ENCODE peak calls at places on chromosomes 1 and 21, in four cellular contexts. One of them, this sample, is unnamed.

GRCh38 chr1:90114521-90115141 is 119.7 kb downstream of the ZNF326 start:
- DNase-seq in BJ: peak; percentile 5
- DNase-seq in osteoblast: no peak
- DNase-seq in cardiac muscle cell: peak; percentile 65
- DNase-seq in this sample: peak; percentile 13

GRCh38 chr1:153791856-153792253 is 16.6 kb downstream of the SLC27A3 start:
- DNase-seq in BJ: no peak
- DNase-seq in osteoblast: peak; percentile 92
- DNase-seq in cardiac muscle cell: peak; percentile 41
- DNase-seq in this sample: peak; percentile 23

GRCh38 chr1:160629286-160630210 is 17.3 kb downstream of the SLAMF1 start:
- DNase-seq in BJ: no peak
- DNase-seq in osteoblast: no peak
- DNase-seq in cardiac muscle cell: no peak
- DNase-seq in this sample: no peak

GRCh38 chr1:204940591-204940990 is 69.9 kb downstream of the NFASC start:
- DNase-seq in BJ: no peak
- DNase-seq in osteoblast: no peak
- DNase-seq in cardiac muscle cell: no peak
- DNase-seq in this sample: no peak

GRCh38 chr1:92211166-92211565 is 6.5 kb upstream of the C1orf146 start:
- DNase-seq in BJ: no peak
- DNase-seq in osteoblast: peak; percentile 93
- DNase-seq in cardiac muscle cell: peak; percentile 69
- DNase-seq in this sample: peak; percentile 62

GRCh38 chr21:27735699-27736098 is 768.8 kb upstream of the ADAMTS5 start:
- DNase-seq in BJ: no peak
- DNase-seq in osteoblast: no peak
- DNase-seq in cardiac muscle cell: no peak
- DNase-seq in this sample: no peak

GRCh38 chr21:35014302-35015044 is 34.6 kb downstream of the RUNX1 start:
- DNase-seq in BJ: no peak
- DNase-seq in osteoblast: no peak
- DNase-seq in cardiac muscle cell: peak; percentile 6
- DNase-seq in this sample: no peak

GRCh38 chr21:17813353-17813752 is 5.8 kb downstream of the C21orf91 start:
- DNase-seq in BJ: no peak
- DNase-seq in osteoblast: no peak
- DNase-seq in cardiac muscle cell: no peak
- DNase-seq in this sample: no peak

GRCh38 chr1:227898502-227899140 is 49.1 kb downstream of the WNT9A start:
- DNase-seq in BJ: no peak
- DNase-seq in osteoblast: no peak
- DNase-seq in cardiac muscle cell: no peak
- DNase-seq in this sample: no peak

GRCh38 chr1:54167422-54168139 is 14.8 kb upstream of the CDCP2 start:
- DNase-seq in BJ: no peak
- DNase-seq in osteoblast: no peak
- DNase-seq in cardiac muscle cell: no peak
- DNase-seq in this sample: peak; percentile 10

GRCh38 chr1:96872757-96873156 is 151.2 kb downstream of the PTBP2 start:
- DNase-seq in BJ: no peak
- DNase-seq in osteoblast: no peak
- DNase-seq in cardiac muscle cell: no peak
- DNase-seq in this sample: no peak

GRCh38 chr1:219086956-219087469 is 86.7 kb upstream of the LYPLAL1 start:
- DNase-seq in BJ: no peak
- DNase-seq in osteoblast: no peak
- DNase-seq in cardiac muscle cell: no peak
- DNase-seq in this sample: no peak

GRCh38 chr1:63775418-63776127 is 1.8 kb downstream of the ROR1 start:
- DNase-seq in BJ: no peak
- DNase-seq in osteoblast: peak; percentile 69
- DNase-seq in cardiac muscle cell: no peak
- DNase-seq in this sample: no peak

GRCh38 chr1:22848374-22848773 is 124.3 kb downstream of the LACTBL1 start:
- DNase-seq in BJ: no peak
- DNase-seq in osteoblast: no peak
- DNase-seq in cardiac muscle cell: no peak
- DNase-seq in this sample: no peak

GRCh38 chr1:59186656-59187055 is 110.2 kb upstream of the FGGY start:
- DNase-seq in BJ: no peak
- DNase-seq in osteoblast: peak; percentile 45
- DNase-seq in cardiac muscle cell: peak; percentile 60
- DNase-seq in this sample: peak; percentile 67

GRCh38 chr1:154155282-154155681 is 409 bp upstream of the NUP210L start:
- DNase-seq in BJ: no peak
- DNase-seq in osteoblast: peak; percentile 65
- DNase-seq in cardiac muscle cell: peak; percentile 88
- DNase-seq in this sample: peak; percentile 20

GRCh38 chr1:41576620-41577019 is 92.1 kb upstream of the EDN2 start:
- DNase-seq in BJ: no peak
- DNase-seq in osteoblast: peak; percentile 64
- DNase-seq in cardiac muscle cell: peak; percentile 53
- DNase-seq in this sample: no peak

GRCh38 chr1:156167536-156167935 is 14.2 kb downstream of the SEMA4A start:
- DNase-seq in BJ: no peak
- DNase-seq in osteoblast: no peak
- DNase-seq in cardiac muscle cell: peak; percentile 91
- DNase-seq in this sample: no peak

GRCh38 chr1:243748706-243749283 is 101.2 kb downstream of the AKT3 start:
- DNase-seq in BJ: no peak
- DNase-seq in osteoblast: peak; percentile 78
- DNase-seq in cardiac muscle cell: peak; percentile 90
- DNase-seq in this sample: peak; percentile 65

GRCh38 chr1:195053478-195053877 is 1554.8 kb downstream of the KCNT2 start:
- DNase-seq in BJ: no peak
- DNase-seq in osteoblast: no peak
- DNase-seq in cardiac muscle cell: no peak
- DNase-seq in this sample: peak; percentile 1

GRCh38 chr1:86704456-86704971 is at the start of gene SH3GLB1:
- DNase-seq in BJ: peak; percentile 26
- DNase-seq in osteoblast: peak; percentile 96
- DNase-seq in cardiac muscle cell: peak; percentile 94
- DNase-seq in this sample: peak; percentile 61

GRCh38 chr1:67612690-67613322 is 72.2 kb upstream of the GADD45A start:
- DNase-seq in BJ: no peak
- DNase-seq in osteoblast: peak; percentile 44
- DNase-seq in cardiac muscle cell: peak; percentile 38
- DNase-seq in this sample: no peak

GRCh38 chr1:8984990-8985389 is 39.3 kb downstream of the CA6 start:
- DNase-seq in BJ: no peak
- DNase-seq in osteoblast: no peak
- DNase-seq in cardiac muscle cell: no peak
- DNase-seq in this sample: no peak

DNA sequence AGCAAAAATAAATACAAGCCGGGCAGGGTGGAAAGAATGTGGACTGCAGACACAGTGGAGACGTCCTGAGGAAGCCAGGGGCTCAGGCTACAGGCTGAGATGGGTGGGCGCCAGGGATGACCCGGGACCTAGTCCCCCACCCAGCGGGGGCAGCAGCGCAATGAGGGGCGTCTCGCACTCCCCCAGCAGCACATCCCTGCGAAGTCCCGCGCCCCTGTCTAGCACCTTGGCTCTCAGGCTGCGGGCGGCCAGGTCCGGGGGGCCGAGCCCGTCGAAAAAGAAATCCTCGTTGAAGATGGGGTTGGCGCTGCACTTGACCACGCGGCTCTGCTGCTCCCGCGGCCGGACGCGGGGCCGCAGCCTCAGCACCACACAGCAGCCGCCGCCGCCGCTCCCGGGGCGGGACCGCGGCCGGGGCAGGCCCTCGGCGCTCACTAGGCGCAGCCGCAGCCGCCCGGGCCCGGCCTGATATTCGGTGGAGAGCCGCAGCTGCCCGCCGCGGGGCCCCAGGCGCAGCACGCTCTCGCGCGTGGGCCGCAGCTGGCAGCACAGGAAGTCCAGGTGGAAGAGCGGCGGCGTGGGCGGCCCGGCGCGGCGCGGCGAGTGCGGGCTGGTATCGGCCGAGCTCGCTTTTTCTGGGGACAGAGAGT is 1.7 kb downstream of the C2CD4D start:
- DNase-seq in BJ: no peak
- DNase-seq in osteoblast: peak; percentile 93
- DNase-seq in cardiac muscle cell: peak; percentile 35
- DNase-seq in this sample: no peak
- H3K27me3 ChIP-seq in BJ: peaks cover 25% of the 10 kb centered on the region
- H3K27me3 ChIP-seq in osteoblast: peaks cover 48% of the 10 kb centered on the region
- H3K27me3 ChIP-seq in cardiac muscle cell: peaks cover 59% of the 10 kb centered on the region
- H3K27me3 ChIP-seq in this sample: peaks cover 55% of the 10 kb centered on the region

GRCh38 chr1:178918955-178919354 is 48.1 kb upstream of the ANGPTL1 start:
- DNase-seq in BJ: no peak
- DNase-seq in osteoblast: no peak
- DNase-seq in cardiac muscle cell: no peak
- DNase-seq in this sample: no peak
- H3K4me3 ChIP-seq in BJ: no peak overlapping the region
- H3K4me3 ChIP-seq in osteoblast: no peak overlapping the region
- H3K4me3 ChIP-seq in cardiac muscle cell: no peak overlapping the region
- H3K4me3 ChIP-seq in this sample: no peak overlapping the region

GRCh38 chr21:38663282-38663681 is 142.4 kb upstream of the ETS2 start:
- DNase-seq in BJ: no peak
- DNase-seq in osteoblast: no peak
- DNase-seq in cardiac muscle cell: no peak
- DNase-seq in this sample: no peak

GRCh38 chr21:38664315-38664714 is 141.4 kb upstream of the ETS2 start:
- DNase-seq in BJ: no peak
- DNase-seq in osteoblast: no peak
- DNase-seq in cardiac muscle cell: no peak
- DNase-seq in this sample: no peak

GRCh38 chr21:38662224-38662568 is 143.5 kb upstream of the ETS2 start:
- DNase-seq in BJ: no peak
- DNase-seq in osteoblast: peak; percentile 83
- DNase-seq in cardiac muscle cell: no peak
- DNase-seq in this sample: no peak

GRCh38 chr21:38667466-38667865 is 138.3 kb upstream of the ETS2 start:
- DNase-seq in BJ: no peak
- DNase-seq in osteoblast: no peak
- DNase-seq in cardiac muscle cell: no peak
- DNase-seq in this sample: no peak

GRCh38 chr21:38664821-38665220 is 140.9 kb upstream of the ETS2 start:
- DNase-seq in BJ: no peak
- DNase-seq in osteoblast: no peak
- DNase-seq in cardiac muscle cell: peak; percentile 32
- DNase-seq in this sample: no peak
- H3K27me3 ChIP-seq in BJ: peaks cover 62% of the 10 kb centered on the region
- H3K27me3 ChIP-seq in osteoblast: peaks cover 80% of the 10 kb centered on the region
- H3K27me3 ChIP-seq in cardiac muscle cell: peaks cover 50% of the 10 kb centered on the region
- H3K27me3 ChIP-seq in this sample: peaks cover 74% of the 10 kb centered on the region

DNA sequence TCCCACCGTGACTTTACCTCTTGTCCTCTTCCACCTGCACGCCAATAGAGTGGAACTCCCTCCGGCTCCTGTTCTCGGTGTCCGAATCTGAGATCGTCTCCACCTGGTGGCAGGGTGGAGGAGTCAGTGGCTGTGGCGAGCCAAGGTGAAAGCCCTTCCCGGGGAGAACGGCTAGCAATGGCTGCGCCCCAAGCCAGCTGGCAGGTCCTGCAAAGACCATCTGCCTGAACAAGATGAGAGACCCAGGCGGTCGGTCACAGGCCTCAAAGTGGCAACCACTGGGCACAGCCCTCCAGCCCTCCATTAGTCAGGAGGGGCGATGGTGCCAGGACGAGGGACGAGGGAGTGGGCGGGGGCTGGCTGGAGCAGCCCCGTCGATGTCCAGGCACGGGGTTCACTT is 25.4 kb upstream of the SMIM12 start:
- DNase-seq in BJ: no peak
- DNase-seq in osteoblast: no peak
- DNase-seq in cardiac muscle cell: no peak
- DNase-seq in this sample: no peak
- H3K4me3 ChIP-seq in BJ: no peak overlapping the region
- H3K4me3 ChIP-seq in osteoblast: no peak overlapping the region
- H3K4me3 ChIP-seq in cardiac muscle cell: no peak overlapping the region
- H3K4me3 ChIP-seq in this sample: no peak overlapping the region

DNA sequence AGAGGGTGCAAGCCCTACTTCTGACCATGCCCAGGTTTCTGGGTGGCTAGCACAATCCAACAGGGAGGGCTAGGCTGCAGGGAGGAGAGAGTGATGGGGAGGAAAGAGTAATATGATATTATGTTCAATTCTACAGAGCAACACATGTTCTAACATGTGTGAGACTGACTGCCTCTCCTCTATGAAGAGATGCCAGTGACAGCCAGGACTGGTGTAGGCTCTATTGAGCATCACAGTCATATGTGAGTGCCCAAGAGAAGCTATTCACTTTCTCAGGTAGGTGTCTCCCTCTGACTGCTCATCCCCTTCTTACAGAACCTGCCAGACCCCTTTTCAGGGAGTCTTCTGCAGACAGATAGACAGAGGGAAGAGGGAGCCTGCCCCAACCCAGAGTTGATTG is 446.1 kb downstream of the SIPA1L2 start:
- DNase-seq in BJ: no peak
- DNase-seq in osteoblast: no peak
- DNase-seq in cardiac muscle cell: no peak
- DNase-seq in this sample: no peak
- H3K27me3 ChIP-seq in BJ: no peaks in the 10 kb centered on the region
- H3K27me3 ChIP-seq in osteoblast: no peaks in the 10 kb centered on the region
- H3K27me3 ChIP-seq in cardiac muscle cell: no peaks in the 10 kb centered on the region
- H3K27me3 ChIP-seq in this sample: no peaks in the 10 kb centered on the region

GRCh38 chr1:202154766-202155477 is 5.5 kb downstream of the PTPN7 start:
- DNase-seq in BJ: no peak
- DNase-seq in osteoblast: peak; percentile 93
- DNase-seq in cardiac muscle cell: peak; percentile 84
- DNase-seq in this sample: peak; percentile 32
- H3K4me3 ChIP-seq in BJ: no peak overlapping the region
- H3K4me3 ChIP-seq in osteoblast: no peak overlapping the region
- H3K4me3 ChIP-seq in cardiac muscle cell: no peak overlapping the region
- H3K4me3 ChIP-seq in this sample: no peak overlapping the region

GRCh38 chr1:3022511-3022973 is 1.3 kb downstream of the ACTRT2 start:
- DNase-seq in BJ: no peak
- DNase-seq in osteoblast: no peak
- DNase-seq in cardiac muscle cell: no peak
- DNase-seq in this sample: no peak

GRCh38 chr1:3021801-3022401 is 634 bp downstream of the ACTRT2 start:
- DNase-seq in BJ: no peak
- DNase-seq in osteoblast: peak; percentile 77
- DNase-seq in cardiac muscle cell: no peak
- DNase-seq in this sample: no peak

GRCh38 chr1:3022976-3023375 is 1.7 kb downstream of the ACTRT2 start:
- DNase-seq in BJ: no peak
- DNase-seq in osteoblast: peak; percentile 56
- DNase-seq in cardiac muscle cell: no peak
- DNase-seq in this sample: no peak

GRCh38 chr1:3024588-3024987 is 3.3 kb downstream of the ACTRT2 start:
- DNase-seq in BJ: no peak
- DNase-seq in osteoblast: peak; percentile 78
- DNase-seq in cardiac muscle cell: no peak
- DNase-seq in this sample: no peak

DNA sequence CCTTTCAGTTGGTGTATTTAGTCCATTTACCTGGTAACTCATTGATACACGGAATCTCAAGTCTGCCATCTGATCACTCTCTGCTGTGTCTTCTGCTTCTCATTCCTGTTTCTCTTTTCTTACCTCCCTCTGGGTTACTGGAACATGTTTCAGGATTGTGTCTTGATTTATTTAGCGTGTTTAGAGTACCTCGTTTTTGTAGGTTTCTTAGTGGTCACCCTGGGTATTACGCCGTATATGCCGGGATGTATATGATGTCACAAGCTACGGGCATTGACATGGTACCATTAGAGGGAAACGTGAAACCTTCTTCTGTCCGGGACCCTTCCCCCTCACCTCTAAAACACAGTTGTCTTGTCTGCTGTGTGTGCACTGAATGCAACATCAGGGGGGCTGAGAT is 2.7 kb downstream of the ACTRT2 start:
- DNase-seq in BJ: no peak
- DNase-seq in osteoblast: peak; percentile 85
- DNase-seq in cardiac muscle cell: no peak
- DNase-seq in this sample: no peak
- H3K27me3 ChIP-seq in BJ: no peaks in the 10 kb centered on the region
- H3K27me3 ChIP-seq in osteoblast: no peaks in the 10 kb centered on the region
- H3K27me3 ChIP-seq in cardiac muscle cell: no peaks in the 10 kb centered on the region
- H3K27me3 ChIP-seq in this sample: no peaks in the 10 kb centered on the region